ENCODE peak calls at places on chromosome 6, in ten cellular contexts. One of them, this sample, is unnamed.

GRCh38 chr6:28643017-28643740 is 117.5 kb downstream of the GPX5 start:
- DNase-seq in endothelial cell: peak; percentile 46
- DNase-seq in HepG2: peak; percentile 69
- DNase-seq in NCI-H446: peak; percentile 36
- DNase-seq in NCI-H1436: peak; percentile 46
- DNase-seq in LoVo: peak; percentile 41
- DNase-seq in cardiac fibroblast: peak; percentile 71
- DNase-seq in breast epithelium: no peak
- DNase-seq in fibroblast of lung: peak; percentile 63
- DNase-seq in amniotic epithelial cell: peak; percentile 73
- DNase-seq in this sample: no peak

GRCh38 chr6:135182993-135183531 is 2.0 kb downstream of the MYB start:
- DNase-seq in breast epithelium: no peak
- DNase-seq in endothelial cell: peak; percentile 14
- DNase-seq in cardiac fibroblast: no peak
- DNase-seq in amniotic epithelial cell: no peak
- DNase-seq in fibroblast of lung: no peak
- DNase-seq in NCI-H446: no peak
- DNase-seq in NCI-H1436: peak; percentile 70
- DNase-seq in LoVo: peak; percentile 77
- DNase-seq in HepG2: no peak
- DNase-seq in this sample: no peak

GRCh38 chr6:3843379-3844096 is 5.6 kb upstream of the FAM50B start:
- DNase-seq in NCI-H1436: no peak
- DNase-seq in NCI-H446: no peak
- DNase-seq in breast epithelium: no peak
- DNase-seq in HepG2: no peak
- DNase-seq in cardiac fibroblast: no peak
- DNase-seq in fibroblast of lung: peak; percentile 21
- DNase-seq in endothelial cell: no peak
- DNase-seq in amniotic epithelial cell: no peak
- DNase-seq in LoVo: no peak
- DNase-seq in this sample: no peak

GRCh38 chr6:47034919-47035318 is 7.2 kb downstream of the ADGRF1 start:
- DNase-seq in cardiac fibroblast: peak; percentile 93
- DNase-seq in HepG2: no peak
- DNase-seq in NCI-H446: peak; percentile 39
- DNase-seq in LoVo: peak; percentile 95
- DNase-seq in amniotic epithelial cell: peak; percentile 98
- DNase-seq in endothelial cell: no peak
- DNase-seq in breast epithelium: no peak
- DNase-seq in fibroblast of lung: peak; percentile 84
- DNase-seq in NCI-H1436: peak; percentile 39
- DNase-seq in this sample: no peak

GRCh38 chr6:29647927-29648642 is 8.8 kb upstream of the MOG start:
- DNase-seq in breast epithelium: no peak
- DNase-seq in amniotic epithelial cell: peak; percentile 34
- DNase-seq in NCI-H446: peak; percentile 27
- DNase-seq in HepG2: peak; percentile 39
- DNase-seq in NCI-H1436: peak; percentile 17
- DNase-seq in cardiac fibroblast: peak; percentile 59
- DNase-seq in LoVo: peak; percentile 41
- DNase-seq in fibroblast of lung: peak; percentile 51
- DNase-seq in endothelial cell: no peak
- DNase-seq in this sample: no peak

GRCh38 chr6:109979033-109979921 is 1.2 kb downstream of the GPR6 start:
- DNase-seq in fibroblast of lung: no peak
- DNase-seq in cardiac fibroblast: no peak
- DNase-seq in NCI-H446: no peak
- DNase-seq in breast epithelium: no peak
- DNase-seq in endothelial cell: peak; percentile 11
- DNase-seq in amniotic epithelial cell: no peak
- DNase-seq in HepG2: no peak
- DNase-seq in LoVo: no peak
- DNase-seq in NCI-H1436: no peak
- DNase-seq in this sample: no peak

GRCh38 chr6:38933426-38933825 is 115.2 kb upstream of the GLP1R start:
- DNase-seq in NCI-H1436: no peak
- DNase-seq in fibroblast of lung: peak; percentile 13
- DNase-seq in breast epithelium: no peak
- DNase-seq in NCI-H446: no peak
- DNase-seq in HepG2: peak; percentile 24
- DNase-seq in endothelial cell: no peak
- DNase-seq in LoVo: peak; percentile 27
- DNase-seq in amniotic epithelial cell: peak; percentile 0
- DNase-seq in cardiac fibroblast: peak; percentile 12
- DNase-seq in this sample: no peak

GRCh38 chr6:18632670-18633410 is 245.7 kb downstream of the RNF144B start:
- DNase-seq in cardiac fibroblast: peak; percentile 40
- DNase-seq in NCI-H1436: no peak
- DNase-seq in NCI-H446: no peak
- DNase-seq in amniotic epithelial cell: peak; percentile 65
- DNase-seq in fibroblast of lung: peak; percentile 36
- DNase-seq in HepG2: peak; percentile 32
- DNase-seq in breast epithelium: no peak
- DNase-seq in endothelial cell: no peak
- DNase-seq in LoVo: peak; percentile 2
- DNase-seq in this sample: no peak

GRCh38 chr6:159582736-159583135 is 110.3 kb downstream of the SOD2 start:
- DNase-seq in endothelial cell: no peak
- DNase-seq in NCI-H446: no peak
- DNase-seq in cardiac fibroblast: no peak
- DNase-seq in LoVo: no peak
- DNase-seq in amniotic epithelial cell: no peak
- DNase-seq in breast epithelium: no peak
- DNase-seq in fibroblast of lung: no peak
- DNase-seq in NCI-H1436: no peak
- DNase-seq in HepG2: no peak
- DNase-seq in this sample: no peak

GRCh38 chr6:158064725-158065251 is 83.1 kb downstream of the SYNJ2 start:
- DNase-seq in breast epithelium: no peak
- DNase-seq in HepG2: no peak
- DNase-seq in LoVo: no peak
- DNase-seq in NCI-H446: no peak
- DNase-seq in cardiac fibroblast: no peak
- DNase-seq in NCI-H1436: no peak
- DNase-seq in fibroblast of lung: no peak
- DNase-seq in amniotic epithelial cell: no peak
- DNase-seq in endothelial cell: no peak
- DNase-seq in this sample: no peak

GRCh38 chr6:654136-654535 is 2.8 kb downstream of the HUS1B start:
- DNase-seq in NCI-H1436: no peak
- DNase-seq in fibroblast of lung: no peak
- DNase-seq in HepG2: no peak
- DNase-seq in NCI-H446: no peak
- DNase-seq in endothelial cell: no peak
- DNase-seq in breast epithelium: no peak
- DNase-seq in amniotic epithelial cell: no peak
- DNase-seq in LoVo: no peak
- DNase-seq in cardiac fibroblast: no peak
- DNase-seq in this sample: no peak

GRCh38 chr6:81606965-81607381 is 145.5 kb downstream of the TENT5A start:
- DNase-seq in endothelial cell: no peak
- DNase-seq in breast epithelium: no peak
- DNase-seq in NCI-H446: no peak
- DNase-seq in HepG2: no peak
- DNase-seq in LoVo: no peak
- DNase-seq in fibroblast of lung: peak; percentile 69
- DNase-seq in NCI-H1436: no peak
- DNase-seq in amniotic epithelial cell: peak; percentile 10
- DNase-seq in cardiac fibroblast: peak; percentile 6
- DNase-seq in this sample: no peak

GRCh38 chr6:40710626-40711354 is 123.6 kb upstream of the LRFN2 start:
- DNase-seq in amniotic epithelial cell: no peak
- DNase-seq in LoVo: no peak
- DNase-seq in endothelial cell: no peak
- DNase-seq in fibroblast of lung: no peak
- DNase-seq in cardiac fibroblast: no peak
- DNase-seq in NCI-H1436: peak; percentile 13
- DNase-seq in breast epithelium: no peak
- DNase-seq in HepG2: no peak
- DNase-seq in NCI-H446: peak; percentile 76
- DNase-seq in this sample: no peak

GRCh38 chr6:148521586-148521985 is 178.9 kb downstream of the SASH1 start:
- DNase-seq in NCI-H1436: no peak
- DNase-seq in fibroblast of lung: peak; percentile 76
- DNase-seq in breast epithelium: no peak
- DNase-seq in cardiac fibroblast: peak; percentile 57
- DNase-seq in NCI-H446: no peak
- DNase-seq in amniotic epithelial cell: peak; percentile 85
- DNase-seq in HepG2: no peak
- DNase-seq in endothelial cell: no peak
- DNase-seq in LoVo: no peak
- DNase-seq in this sample: no peak

GRCh38 chr6:39370021-39370420 is 47.5 kb upstream of the KCNK16 start:
- DNase-seq in NCI-H1436: no peak
- DNase-seq in endothelial cell: no peak
- DNase-seq in cardiac fibroblast: no peak
- DNase-seq in fibroblast of lung: no peak
- DNase-seq in NCI-H446: peak; percentile 65
- DNase-seq in HepG2: no peak
- DNase-seq in breast epithelium: no peak
- DNase-seq in LoVo: no peak
- DNase-seq in amniotic epithelial cell: no peak
- DNase-seq in this sample: no peak

GRCh38 chr6:3390698-3391097 is 66.2 kb downstream of the SLC22A23 start:
- DNase-seq in HepG2: no peak
- DNase-seq in NCI-H446: no peak
- DNase-seq in NCI-H1436: no peak
- DNase-seq in endothelial cell: no peak
- DNase-seq in amniotic epithelial cell: no peak
- DNase-seq in breast epithelium: peak; percentile 68
- DNase-seq in LoVo: peak; percentile 85
- DNase-seq in fibroblast of lung: peak; percentile 79
- DNase-seq in cardiac fibroblast: peak; percentile 90
- DNase-seq in this sample: peak; percentile 95

GRCh38 chr6:144678844-144679243 is 393.7 kb downstream of the UTRN start:
- DNase-seq in amniotic epithelial cell: peak; percentile 61
- DNase-seq in NCI-H446: no peak
- DNase-seq in fibroblast of lung: peak; percentile 60
- DNase-seq in HepG2: no peak
- DNase-seq in cardiac fibroblast: peak; percentile 91
- DNase-seq in LoVo: no peak
- DNase-seq in NCI-H1436: no peak
- DNase-seq in endothelial cell: no peak
- DNase-seq in breast epithelium: no peak
- DNase-seq in this sample: no peak

GRCh38 chr6:22737331-22737730 is 168.0 kb downstream of the HDGFL1 start:
- DNase-seq in cardiac fibroblast: peak; percentile 62
- DNase-seq in fibroblast of lung: peak; percentile 70
- DNase-seq in NCI-H1436: peak; percentile 15
- DNase-seq in endothelial cell: peak; percentile 59
- DNase-seq in amniotic epithelial cell: peak; percentile 66
- DNase-seq in NCI-H446: no peak
- DNase-seq in breast epithelium: no peak
- DNase-seq in LoVo: no peak
- DNase-seq in HepG2: no peak
- DNase-seq in this sample: peak; percentile 16

GRCh38 chr6:49142422-49143151 is 320.5 kb downstream of the MMUT start:
- DNase-seq in amniotic epithelial cell: no peak
- DNase-seq in NCI-H446: no peak
- DNase-seq in endothelial cell: no peak
- DNase-seq in NCI-H1436: no peak
- DNase-seq in cardiac fibroblast: no peak
- DNase-seq in HepG2: no peak
- DNase-seq in breast epithelium: no peak
- DNase-seq in LoVo: no peak
- DNase-seq in fibroblast of lung: no peak
- DNase-seq in this sample: no peak

GRCh38 chr6:140082867-140083297 is 708.4 kb upstream of the CITED2 start:
- DNase-seq in amniotic epithelial cell: peak; percentile 95
- DNase-seq in HepG2: no peak
- DNase-seq in NCI-H1436: no peak
- DNase-seq in fibroblast of lung: peak; percentile 88
- DNase-seq in NCI-H446: peak; percentile 41
- DNase-seq in cardiac fibroblast: peak; percentile 86
- DNase-seq in LoVo: no peak
- DNase-seq in endothelial cell: no peak
- DNase-seq in breast epithelium: no peak
- DNase-seq in this sample: no peak

GRCh38 chr6:148324297-148325007 is 18.2 kb upstream of the SASH1 start:
- DNase-seq in NCI-H446: no peak
- DNase-seq in NCI-H1436: no peak
- DNase-seq in amniotic epithelial cell: no peak
- DNase-seq in HepG2: no peak
- DNase-seq in endothelial cell: no peak
- DNase-seq in breast epithelium: no peak
- DNase-seq in cardiac fibroblast: no peak
- DNase-seq in fibroblast of lung: no peak
- DNase-seq in LoVo: no peak
- DNase-seq in this sample: no peak

GRCh38 chr6:168032383-168032760 is 34.9 kb downstream of the KIF25 start:
- DNase-seq in HepG2: no peak
- DNase-seq in fibroblast of lung: peak; percentile 58
- DNase-seq in cardiac fibroblast: peak; percentile 74
- DNase-seq in LoVo: no peak
- DNase-seq in NCI-H446: no peak
- DNase-seq in endothelial cell: no peak
- DNase-seq in NCI-H1436: no peak
- DNase-seq in breast epithelium: no peak
- DNase-seq in amniotic epithelial cell: peak; percentile 82
- DNase-seq in this sample: no peak